ENCODE peak calls at places on chromosomes 2 and 18, in nine cellular contexts. I is fibroblast of lung, T is HCT116, X is osteocyte, V is heart left ventricle, F is cardiac fibroblast, Z is heart right ventricle, J is Caco-2, W is kidney epithelial cell. L is an unnamed sample.
A peak's percentile ranks its signal among the peaks of the same experiment; 100 is the strongest.

GRCh38 chr2:20465716-20466391 is 19.0 kb downstream of the RHOB start:
- DNase-seq in X (no peak), I (no peak), V (no peak), T (no peak), F (no peak), W (no peak), Z (no peak), J (no peak), L (peak; percentile 13)

GRCh38 chr2:189466656-189467055 is 25.4 kb downstream of the WDR75 start:
- DNase-seq in X (no peak), T (no peak), F (peak; percentile 51), V (no peak), W (no peak), I (peak; percentile 58), J (no peak), Z (peak; percentile 26), L (no peak)

GRCh38 chr2:232292395-232293154 is 86.0 kb upstream of the ALPP start:
- DNase-seq in V (peak; percentile 44), I (peak; percentile 54), Z (peak; percentile 36), F (peak; percentile 76), J (peak; percentile 38), T (peak; percentile 54), W (no peak), X (no peak), L (no peak)

GRCh38 chr2:95240556-95240955 is 33.2 kb downstream of the ZNF892 start:
- DNase-seq in T (no peak), I (no peak), V (no peak), F (no peak), Z (no peak), X (no peak), W (no peak), J (no peak), L (no peak)

GRCh38 chr2:9984861-9985480 is 33.5 kb downstream of the GRHL1 start:
- DNase-seq in X (no peak), J (no peak), V (no peak), I (no peak), F (peak; percentile 50), T (no peak), Z (no peak), W (no peak), L (no peak)

GRCh38 chr2:218501665-218502064 is 66.5 kb downstream of the USP37 start:
- DNase-seq in V (no peak), X (no peak), T (no peak), F (peak; percentile 44), Z (peak; percentile 5), I (peak; percentile 59), J (no peak), W (no peak), L (no peak)

GRCh38 chr18:76347341-76347740 is 147.7 kb downstream of the ZNF516 start:
- DNase-seq in W (no peak), Z (no peak), J (no peak), I (no peak), F (no peak), V (no peak), X (peak; percentile 84), T (no peak), L (no peak)

GRCh38 chr2:150403457-150403856 is 84.0 kb downstream of the RND3 start:
- DNase-seq in Z (no peak), X (no peak), F (peak; percentile 19), W (no peak), J (no peak), V (no peak), I (peak; percentile 31), T (no peak), L (no peak)

GRCh38 chr2:61911510-61911909 is 6.0 kb downstream of the COMMD1 start:
- DNase-seq in V (no peak), F (no peak), T (no peak), X (no peak), W (no peak), Z (no peak), J (no peak), I (no peak), L (no peak)

GRCh38 chr18:10022365-10022764 is 108.5 kb downstream of the VAPA start:
- DNase-seq in I (no peak), T (no peak), F (no peak), J (no peak), X (no peak), V (peak; percentile 2), W (no peak), Z (no peak), L (no peak)

GRCh38 chr2:32702303-32703064 is 74.6 kb downstream of the TTC27 start:
- DNase-seq in I (no peak), Z (no peak), W (no peak), X (no peak), F (no peak), J (no peak), V (no peak), T (no peak), L (no peak)

GRCh38 chr2:84631047-84631446 is 114.7 kb downstream of the DNAH6 start:
- DNase-seq in F (peak; percentile 61), Z (no peak), V (no peak), X (no peak), I (peak; percentile 63), J (no peak), T (peak; percentile 53), W (peak; percentile 38), L (no peak)

GRCh38 chr2:45432406-45432805 is 178.7 kb downstream of the SRBD1 start:
- DNase-seq in X (no peak), Z (no peak), F (peak; percentile 35), I (peak; percentile 14), J (no peak), V (no peak), W (no peak), T (no peak), L (no peak)

GRCh38 chr2:210599476-210599875 is 43.1 kb downstream of the CPS1 start:
- DNase-seq in X (no peak), Z (no peak), J (no peak), T (no peak), I (no peak), W (no peak), V (no peak), F (no peak), L (no peak)

GRCh38 chr2:135829420-135829983 is 7.5 kb downstream of the LCT start:
- DNase-seq in W (no peak), I (no peak), J (no peak), T (no peak), V (no peak), F (no peak), Z (no peak), X (no peak), L (no peak)

GRCh38 chr18:43159091-43159490 is 43.6 kb upstream of the RIT2 start:
- DNase-seq in I (peak; percentile 90), Z (no peak), T (no peak), J (no peak), W (no peak), X (no peak), F (peak; percentile 85), V (no peak), L (no peak)

GRCh38 chr2:240686460-240686859 is 3.8 kb upstream of the AQP12B start:
- DNase-seq in F (no peak), Z (no peak), J (no peak), I (no peak), X (no peak), T (no peak), V (no peak), W (no peak), L (no peak)

GRCh38 chr2:28707592-28707991 is 44.0 kb upstream of the PPP1CB start:
- DNase-seq in F (no peak), I (no peak), J (no peak), X (no peak), V (no peak), Z (no peak), T (no peak), W (no peak), L (no peak)

GRCh38 chr2:205563646-205564045 is 118.7 kb upstream of the NRP2 start:
- DNase-seq in I (peak; percentile 18), F (peak; percentile 25), Z (no peak), W (no peak), J (peak; percentile 54), X (no peak), V (no peak), T (peak; percentile 4), L (no peak)
- TF ChIP-seq CTCF in I (peak; percentile 17), F (peak; percentile 38), Z (peak; percentile 16), W (peak; percentile 42), J (peak; percentile 55), X (peak; percentile 42), V (peak; percentile 47), T (peak; percentile 76), L (no peak)

DNA sequence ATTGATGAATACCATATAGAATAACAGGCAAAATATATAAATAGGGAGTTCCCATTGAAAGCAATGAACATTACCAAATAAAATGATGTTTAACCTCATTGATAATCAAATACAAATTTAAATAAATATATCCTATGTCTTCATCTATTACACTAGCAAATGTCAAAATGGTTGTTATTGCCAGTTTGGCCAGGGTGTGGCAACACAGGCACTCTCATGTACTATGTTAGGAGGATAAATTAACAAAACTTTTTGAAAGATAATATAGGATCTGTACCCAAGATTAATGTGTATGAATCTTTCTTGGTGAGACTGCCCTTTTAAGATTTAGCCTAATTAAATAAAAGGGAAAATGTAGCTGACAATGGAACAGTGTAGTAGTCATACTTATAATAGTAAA is 659.3 kb downstream of the ERBB4 start:
- DNase-seq in Z (no peak), W (no peak), J (no peak), X (no peak), I (peak; percentile 1), F (peak; percentile 37), T (peak; percentile 2), V (no peak), L (no peak)
- TF ChIP-seq CTCF in Z (peak; percentile 44), W (peak; percentile 24), J (no peak), X (peak; percentile 71), I (peak; percentile 37), F (peak; percentile 17), T (peak; percentile 28), V (no peak), L (no peak)

DNA sequence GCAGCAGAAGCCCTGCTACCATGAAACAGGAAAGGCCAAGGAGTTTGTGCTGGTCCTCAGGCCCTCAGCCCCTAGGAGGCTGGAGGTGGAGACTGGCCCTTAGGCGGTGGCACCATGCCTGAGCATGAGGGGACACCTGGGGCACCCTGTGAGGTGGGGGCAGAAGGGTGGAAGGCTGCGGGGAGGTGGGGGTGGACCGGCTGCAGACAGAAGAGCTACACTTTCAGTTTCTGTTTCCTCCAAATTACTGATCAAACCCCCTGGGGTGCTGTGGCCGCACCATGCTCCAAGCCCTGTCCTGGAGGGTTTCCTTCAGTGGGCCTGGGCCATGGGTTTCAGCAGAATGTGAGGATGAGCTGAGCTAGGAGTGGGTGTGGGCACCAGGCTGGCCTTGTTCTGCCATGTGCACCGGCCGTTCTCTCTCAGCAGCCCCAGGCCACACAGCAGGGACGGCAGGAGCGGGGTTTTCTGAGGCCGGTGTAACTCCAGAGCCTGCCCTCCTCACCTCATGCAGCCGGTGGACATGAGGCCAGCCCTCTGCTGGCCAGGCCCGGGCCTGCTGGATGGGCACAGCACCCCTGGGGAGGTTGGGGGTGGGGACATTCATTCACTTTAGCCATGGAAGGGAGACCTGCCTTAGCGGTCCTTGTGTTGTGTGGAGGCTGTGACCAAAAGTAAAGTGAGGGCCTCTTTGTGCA is 51.5 kb downstream of the PLEKHB2 start:
- DNase-seq in F (no peak), J (no peak), V (no peak), Z (no peak), T (no peak), W (no peak), X (no peak), I (no peak), L (no peak)
- TF ChIP-seq CTCF in F (peak; percentile 34), J (no peak), V (no peak), Z (no peak), T (peak; percentile 38), W (no peak), X (peak; percentile 7), I (no peak), L (no peak)

GRCh38 chr2:228681426-228681825 is 499.9 kb upstream of the SPHKAP start:
- DNase-seq in V (no peak), Z (no peak), T (peak; percentile 34), J (no peak), X (no peak), W (no peak), I (peak; percentile 79), F (peak; percentile 77), L (no peak)
- TF ChIP-seq CTCF in V (no peak), Z (peak; percentile 51), T (peak; percentile 25), J (no peak), X (peak; percentile 50), W (peak; percentile 52), I (peak; percentile 51), F (peak; percentile 59), L (no peak)

L was measured in omental fat pad.